ENCODE peak calls at places on chromosomes 12 and 14, in eight cellular contexts. One of them, this sample, is unnamed. For H3K4me1, the result is how much of the 10 kb centered on the place peaks cover.

GRCh38 chr12:45302621-45303020 is 86.7 kb downstream of the ANO6 start:
- DNase-seq in hepatocyte: no peak
- DNase-seq in heart left ventricle: no peak
- DNase-seq in thoracic aorta: no peak
- DNase-seq in A549: no peak
- DNase-seq in lung: no peak
- DNase-seq in pancreas: no peak
- DNase-seq in transverse colon: no peak
- DNase-seq in this sample: no peak

GRCh38 chr12:5262885-5263284 is 169.0 kb upstream of the NTF3 start:
- DNase-seq in A549: no peak
- DNase-seq in transverse colon: no peak
- DNase-seq in lung: no peak
- DNase-seq in thoracic aorta: no peak
- DNase-seq in hepatocyte: no peak
- DNase-seq in heart left ventricle: no peak
- DNase-seq in pancreas: no peak
- DNase-seq in this sample: no peak

GRCh38 chr14:32361674-32362073 is 32.6 kb downstream of the AKAP6 start:
- DNase-seq in hepatocyte: no peak
- DNase-seq in transverse colon: no peak
- DNase-seq in heart left ventricle: no peak
- DNase-seq in A549: no peak
- DNase-seq in lung: no peak
- DNase-seq in pancreas: no peak
- DNase-seq in thoracic aorta: no peak
- DNase-seq in this sample: no peak

GRCh38 chr12:118704517-118704916 is 276.8 kb upstream of the SRRM4 start:
- DNase-seq in lung: no peak
- DNase-seq in A549: peak
- DNase-seq in transverse colon: no peak
- DNase-seq in thoracic aorta: no peak
- DNase-seq in hepatocyte: no peak
- DNase-seq in heart left ventricle: no peak
- DNase-seq in pancreas: no peak
- DNase-seq in this sample: no peak

GRCh38 chr12:12839003-12839395 is 25.9 kb downstream of the DDX47 start:
- DNase-seq in heart left ventricle: no peak
- DNase-seq in A549: no peak
- DNase-seq in lung: no peak
- DNase-seq in pancreas: no peak
- DNase-seq in thoracic aorta: no peak
- DNase-seq in transverse colon: no peak
- DNase-seq in hepatocyte: no peak
- DNase-seq in this sample: no peak

GRCh38 chr14:85536835-85537195 is 6.9 kb downstream of the FLRT2 start:
- DNase-seq in hepatocyte: peak
- DNase-seq in lung: no peak
- DNase-seq in transverse colon: no peak
- DNase-seq in heart left ventricle: no peak
- DNase-seq in pancreas: no peak
- DNase-seq in thoracic aorta: no peak
- DNase-seq in A549: no peak
- DNase-seq in this sample: no peak

GRCh38 chr12:22626429-22626828 is 1.5 kb downstream of the ETNK1 start:
- DNase-seq in heart left ventricle: no peak
- DNase-seq in A549: no peak
- DNase-seq in thoracic aorta: no peak
- DNase-seq in lung: no peak
- DNase-seq in transverse colon: no peak
- DNase-seq in hepatocyte: peak
- DNase-seq in pancreas: no peak
- DNase-seq in this sample: no peak

GRCh38 chr14:32757568-32757967 is 181.1 kb upstream of the NPAS3 start:
- DNase-seq in A549: no peak
- DNase-seq in pancreas: no peak
- DNase-seq in lung: no peak
- DNase-seq in hepatocyte: no peak
- DNase-seq in transverse colon: no peak
- DNase-seq in thoracic aorta: no peak
- DNase-seq in heart left ventricle: no peak
- DNase-seq in this sample: no peak

GRCh38 chr14:85549697-85550096 is 19.8 kb downstream of the FLRT2 start:
- DNase-seq in transverse colon: no peak
- DNase-seq in lung: no peak
- DNase-seq in thoracic aorta: no peak
- DNase-seq in hepatocyte: no peak
- DNase-seq in heart left ventricle: no peak
- DNase-seq in A549: no peak
- DNase-seq in pancreas: no peak
- DNase-seq in this sample: no peak

GRCh38 chr12:68109444-68110217 is 49.9 kb downstream of the IFNG start:
- DNase-seq in thoracic aorta: no peak
- DNase-seq in lung: no peak
- DNase-seq in A549: no peak
- DNase-seq in heart left ventricle: no peak
- DNase-seq in transverse colon: no peak
- DNase-seq in hepatocyte: no peak
- DNase-seq in pancreas: no peak
- DNase-seq in this sample: no peak

GRCh38 chr14:70188292-70188607 is 501 bp downstream of the SLC8A3 start:
- DNase-seq in pancreas: no peak
- DNase-seq in heart left ventricle: no peak
- DNase-seq in transverse colon: no peak
- DNase-seq in thoracic aorta: no peak
- DNase-seq in A549: no peak
- DNase-seq in hepatocyte: no peak
- DNase-seq in lung: no peak
- DNase-seq in this sample: no peak

GRCh38 chr12:126784328-126784921 is 1482.5 kb upstream of the TMEM132C start:
- DNase-seq in heart left ventricle: no peak
- DNase-seq in transverse colon: peak
- DNase-seq in hepatocyte: peak
- DNase-seq in pancreas: peak
- DNase-seq in thoracic aorta: no peak
- DNase-seq in A549: peak
- DNase-seq in lung: no peak
- DNase-seq in this sample: no peak

GRCh38 chr12:115830633-115831032 is 446.9 kb downstream of the MED13L start:
- DNase-seq in thoracic aorta: no peak
- DNase-seq in transverse colon: no peak
- DNase-seq in heart left ventricle: no peak
- DNase-seq in pancreas: no peak
- DNase-seq in A549: no peak
- DNase-seq in hepatocyte: no peak
- DNase-seq in lung: no peak
- DNase-seq in this sample: no peak

GRCh38 chr14:76640923-76641395 is 120.3 kb upstream of the VASH1 start:
- DNase-seq in heart left ventricle: no peak
- DNase-seq in thoracic aorta: no peak
- DNase-seq in transverse colon: no peak
- DNase-seq in A549: no peak
- DNase-seq in lung: no peak
- DNase-seq in pancreas: no peak
- DNase-seq in hepatocyte: no peak
- DNase-seq in this sample: no peak

GRCh38 chr14:51862171-51862838 is 1.9 kb downstream of the GNG2 start:
- DNase-seq in heart left ventricle: no peak
- DNase-seq in hepatocyte: no peak
- DNase-seq in thoracic aorta: no peak
- DNase-seq in lung: no peak
- DNase-seq in transverse colon: no peak
- DNase-seq in A549: no peak
- DNase-seq in pancreas: no peak
- DNase-seq in this sample: no peak

GRCh38 chr14:51860836-51861583 is 598 bp downstream of the GNG2 start:
- DNase-seq in heart left ventricle: no peak
- DNase-seq in thoracic aorta: no peak
- DNase-seq in lung: no peak
- DNase-seq in transverse colon: no peak
- DNase-seq in pancreas: no peak
- DNase-seq in A549: no peak
- DNase-seq in hepatocyte: no peak
- DNase-seq in this sample: no peak

GRCh38 chr14:51860164-51860835 is at the start of gene GNG2:
- DNase-seq in lung: peak
- DNase-seq in pancreas: peak
- DNase-seq in transverse colon: peak
- DNase-seq in thoracic aorta: no peak
- DNase-seq in heart left ventricle: peak
- DNase-seq in hepatocyte: peak
- DNase-seq in A549: peak
- DNase-seq in this sample: peak

GRCh38 chr14:51856897-51857296 is 3.5 kb upstream of the GNG2 start:
- DNase-seq in transverse colon: no peak
- DNase-seq in heart left ventricle: no peak
- DNase-seq in lung: no peak
- DNase-seq in thoracic aorta: no peak
- DNase-seq in pancreas: no peak
- DNase-seq in hepatocyte: no peak
- DNase-seq in A549: no peak
- DNase-seq in this sample: no peak

DNA sequence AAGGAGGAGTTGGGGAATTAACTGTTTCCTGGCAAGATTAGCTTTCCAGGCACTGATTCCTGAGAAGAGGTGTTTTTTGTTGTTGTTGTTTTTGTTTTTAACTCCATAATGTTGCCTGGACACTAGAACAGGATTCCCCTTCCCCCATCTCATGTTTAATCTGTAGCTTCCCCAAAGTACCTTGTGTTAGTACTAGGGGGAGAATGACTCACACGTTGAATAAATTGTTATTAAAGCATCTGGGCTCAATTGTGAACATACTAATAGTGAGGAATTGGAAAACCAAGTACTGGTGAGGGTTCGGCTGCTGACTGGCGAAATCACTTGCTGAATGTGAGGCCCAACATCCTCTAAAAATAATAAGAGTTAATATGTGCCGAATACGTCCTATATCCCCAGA is 1.3 kb upstream of the GNG2 start:
- DNase-seq in thoracic aorta: no peak
- DNase-seq in transverse colon: no peak
- DNase-seq in hepatocyte: no peak
- DNase-seq in A549: no peak
- DNase-seq in pancreas: no peak
- DNase-seq in lung: no peak
- DNase-seq in heart left ventricle: no peak
- DNase-seq in this sample: no peak
- H3K4me1 ChIP-seq in thoracic aorta: under half
- H3K4me1 ChIP-seq in transverse colon: under half
- H3K4me1 ChIP-seq in hepatocyte: under half
- H3K4me1 ChIP-seq in A549: under half
- H3K4me1 ChIP-seq in pancreas: under half
- H3K4me1 ChIP-seq in lung: under half
- H3K4me1 ChIP-seq in heart left ventricle: under half
- H3K4me1 ChIP-seq in this sample: under half

DNA sequence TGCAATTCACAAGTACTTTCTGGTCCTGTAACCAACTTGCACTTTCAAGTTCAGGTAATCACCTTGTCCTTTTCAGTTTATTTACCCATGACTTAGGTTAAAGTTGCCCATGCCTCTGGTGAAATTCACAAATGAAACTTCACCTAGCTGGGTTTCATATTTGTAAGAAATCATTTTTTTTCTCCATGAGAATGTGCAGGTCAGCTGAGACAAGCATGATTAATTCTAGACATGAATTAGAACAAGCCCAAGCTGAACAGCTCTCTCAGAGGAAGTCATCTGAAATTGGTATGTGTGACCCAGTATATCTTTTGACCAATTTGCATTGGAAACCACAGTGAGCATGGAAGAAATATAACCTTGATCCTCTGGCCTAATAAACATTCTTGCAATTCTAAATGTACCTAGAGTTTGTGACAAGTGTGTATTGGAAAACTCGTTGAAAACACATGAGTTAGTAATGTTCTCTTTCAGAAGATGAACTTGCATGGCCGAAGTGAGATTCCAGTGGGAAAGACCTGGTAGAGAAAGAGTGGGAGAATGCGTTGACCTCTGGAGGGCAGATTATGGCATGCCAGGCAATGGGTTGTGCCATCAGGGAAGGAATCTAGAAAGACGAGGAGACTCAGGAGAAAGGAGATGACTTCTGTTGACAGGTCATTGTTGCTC is 486.5 kb downstream of the ZFP36L1 start:
- DNase-seq in transverse colon: no peak
- DNase-seq in lung: no peak
- DNase-seq in A549: no peak
- DNase-seq in thoracic aorta: no peak
- DNase-seq in heart left ventricle: no peak
- DNase-seq in hepatocyte: no peak
- DNase-seq in pancreas: no peak
- DNase-seq in this sample: no peak
- H3K27ac ChIP-seq in transverse colon: peak
- H3K27ac ChIP-seq in lung: no peak
- H3K27ac ChIP-seq in A549: no peak
- H3K27ac ChIP-seq in thoracic aorta: peak
- H3K27ac ChIP-seq in heart left ventricle: no peak
- H3K27ac ChIP-seq in hepatocyte: peak
- H3K27ac ChIP-seq in pancreas: peak
- H3K27ac ChIP-seq in this sample: no peak

GRCh38 chr12:64268409-64268808 is 46.3 kb upstream of the KICS2 start:
- DNase-seq in thoracic aorta: no peak
- DNase-seq in transverse colon: no peak
- DNase-seq in heart left ventricle: no peak
- DNase-seq in hepatocyte: no peak
- DNase-seq in pancreas: no peak
- DNase-seq in A549: no peak
- DNase-seq in lung: no peak
- DNase-seq in this sample: no peak
- H3K4me3 ChIP-seq in thoracic aorta: no peak
- H3K4me3 ChIP-seq in transverse colon: no peak
- H3K4me3 ChIP-seq in heart left ventricle: no peak
- H3K4me3 ChIP-seq in hepatocyte: no peak
- H3K4me3 ChIP-seq in pancreas: no peak
- H3K4me3 ChIP-seq in A549: no peak
- H3K4me3 ChIP-seq in lung: no peak
- H3K4me3 ChIP-seq in this sample: no peak

GRCh38 chr12:104471336-104471735 is 14.6 kb downstream of the CHST11 start:
- DNase-seq in A549: no peak
- DNase-seq in hepatocyte: no peak
- DNase-seq in heart left ventricle: no peak
- DNase-seq in lung: no peak
- DNase-seq in pancreas: no peak
- DNase-seq in transverse colon: no peak
- DNase-seq in thoracic aorta: no peak
- DNase-seq in this sample: no peak

GRCh38 chr12:104470521-104470920 is 13.8 kb downstream of the CHST11 start:
- DNase-seq in thoracic aorta: no peak
- DNase-seq in heart left ventricle: no peak
- DNase-seq in transverse colon: no peak
- DNase-seq in A549: no peak
- DNase-seq in lung: no peak
- DNase-seq in hepatocyte: no peak
- DNase-seq in pancreas: no peak
- DNase-seq in this sample: no peak

GRCh38 chr12:104475269-104475668 is 18.5 kb downstream of the CHST11 start:
- DNase-seq in hepatocyte: no peak
- DNase-seq in heart left ventricle: no peak
- DNase-seq in pancreas: no peak
- DNase-seq in A549: no peak
- DNase-seq in lung: no peak
- DNase-seq in transverse colon: no peak
- DNase-seq in thoracic aorta: no peak
- DNase-seq in this sample: no peak

GRCh38 chr12:104473374-104473983 is 16.7 kb downstream of the CHST11 start:
- DNase-seq in thoracic aorta: no peak
- DNase-seq in heart left ventricle: no peak
- DNase-seq in pancreas: no peak
- DNase-seq in hepatocyte: no peak
- DNase-seq in A549: no peak
- DNase-seq in transverse colon: no peak
- DNase-seq in lung: no peak
- DNase-seq in this sample: no peak

GRCh38 chr12:104472748-104473147 is 16.0 kb downstream of the CHST11 start:
- DNase-seq in hepatocyte: no peak
- DNase-seq in thoracic aorta: no peak
- DNase-seq in A549: no peak
- DNase-seq in heart left ventricle: no peak
- DNase-seq in transverse colon: no peak
- DNase-seq in pancreas: no peak
- DNase-seq in lung: no peak
- DNase-seq in this sample: no peak
- H3K4me1 ChIP-seq in hepatocyte: under half
- H3K4me1 ChIP-seq in thoracic aorta: under half
- H3K4me1 ChIP-seq in A549: under half
- H3K4me1 ChIP-seq in heart left ventricle: under half
- H3K4me1 ChIP-seq in transverse colon: under half
- H3K4me1 ChIP-seq in pancreas: under half
- H3K4me1 ChIP-seq in lung: under half
- H3K4me1 ChIP-seq in this sample: half or more